ENCODE peak calls at places on chromosomes 3 and 15, in nine cellular contexts. J, X, K, Q, Y, H, R, T and W are unnamed samples.

GRCh38 chr3:196472286-196472685 is 31.3 kb downstream of the RNF168 start:
- DNase-seq in T (no peak), Q (no peak), K (no peak), R (no peak), H (no peak), J (no peak), X (no peak), Y (no peak), W (no peak)

GRCh38 chr3:69925506-69925905 is 74.0 kb upstream of the SAMMSON start:
- DNase-seq in Q (no peak), T (no peak), R (peak; percentile 20), J (no peak), K (no peak), X (no peak), H (no peak), Y (no peak), W (no peak)

GRCh38 chr3:58217209-58217811 is 6.5 kb upstream of the DNASE1L3 start:
- DNase-seq in T (peak; percentile 79), J (peak; percentile 40), K (peak; percentile 75), X (peak; percentile 60), Y (peak; percentile 77), Q (peak; percentile 44), H (no peak), R (no peak), W (peak; percentile 64)

GRCh38 chr15:44676676-44677075 is 13.2 kb upstream of the SPG11 start:
- DNase-seq in Y (no peak), Q (no peak), R (no peak), T (no peak), X (no peak), K (no peak), J (no peak), H (no peak), W (no peak)

GRCh38 chr3:58254144-58254543 is 16.6 kb downstream of the ABHD6 start:
- DNase-seq in J (no peak), R (no peak), Q (no peak), X (no peak), H (no peak), T (no peak), Y (no peak), K (no peak), W (no peak)

GRCh38 chr15:90214553-90215205 is 13.5 kb downstream of the SEMA4B start:
- DNase-seq in H (no peak), X (no peak), T (no peak), K (peak; percentile 26), J (no peak), Y (no peak), R (no peak), Q (no peak), W (no peak)

GRCh38 chr3:188656196-188656982 is 502.4 kb downstream of the LPP start:
- DNase-seq in J (no peak), H (no peak), T (no peak), R (no peak), Q (no peak), Y (no peak), K (no peak), X (no peak), W (no peak)

GRCh38 chr3:114527036-114527644 is 233.3 kb downstream of the TIGIT start:
- DNase-seq in Q (no peak), H (no peak), X (no peak), K (no peak), J (no peak), T (no peak), R (no peak), Y (no peak), W (peak; percentile 25)

GRCh38 chr3:86785381-86785780 is 205.6 kb downstream of the VGLL3 start:
- DNase-seq in R (no peak), J (no peak), Y (no peak), T (no peak), X (no peak), Q (no peak), H (no peak), K (peak; percentile 16), W (no peak)

GRCh38 chr15:79168922-79169322 is 78.3 kb upstream of the RASGRF1 start:
- DNase-seq in R (no peak), X (no peak), T (no peak), Q (no peak), K (peak; percentile 80), Y (no peak), J (no peak), H (no peak), W (peak; percentile 15)

GRCh38 chr3:75951941-75952340 is 166.6 kb upstream of the ZNF717 start:
- DNase-seq in Q (no peak), R (no peak), K (no peak), Y (no peak), T (no peak), H (no peak), J (no peak), X (no peak), W (no peak)

GRCh38 chr3:57654214-57654613 is 38.7 kb downstream of the DENND6A start:
- DNase-seq in Y (no peak), J (no peak), H (no peak), R (no peak), Q (no peak), X (no peak), K (no peak), T (no peak), W (no peak)

GRCh38 chr15:49495993-49496747 is 73.1 kb downstream of the FGF7 start:
- DNase-seq in X (no peak), Q (no peak), J (no peak), R (peak; percentile 39), H (no peak), Y (no peak), K (no peak), T (no peak), W (no peak)

DNA sequence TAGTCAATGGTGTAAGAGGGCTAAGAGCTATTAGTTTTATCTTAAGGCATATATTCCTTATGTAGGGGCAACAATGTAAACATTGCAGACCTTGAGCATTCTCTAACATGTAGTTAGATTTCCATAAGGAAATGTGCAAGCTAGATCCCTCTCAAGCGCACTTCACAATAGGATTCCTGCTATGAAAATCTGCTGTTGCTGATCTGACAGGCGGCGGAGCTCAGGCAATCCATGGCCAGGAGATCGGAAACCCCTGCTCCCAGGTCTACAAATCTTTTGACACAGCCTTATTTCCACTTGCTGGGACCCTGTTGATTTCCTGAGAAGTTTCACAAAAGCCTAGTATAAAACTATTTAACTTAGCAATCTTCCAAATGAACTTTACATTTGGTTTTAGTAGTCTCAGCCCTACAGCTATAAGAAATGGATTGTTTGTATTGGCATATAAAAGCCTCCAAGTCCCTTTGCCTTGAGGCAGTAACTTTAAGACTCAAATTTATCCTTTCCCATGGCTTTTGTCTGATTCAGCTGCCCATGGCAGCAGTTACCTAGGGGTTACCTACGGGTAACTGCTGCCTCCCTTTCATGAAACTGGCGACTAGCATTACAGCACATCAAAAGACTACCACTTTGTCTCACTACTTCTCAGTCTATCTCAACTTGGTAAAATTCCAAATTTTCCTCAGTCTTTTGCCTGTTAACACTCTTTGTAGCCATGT is 22.7 kb downstream of the TRA2B start:
- DNase-seq in Q (no peak), K (no peak), T (no peak), X (no peak), Y (no peak), H (no peak), J (no peak), R (no peak), W (no peak)
- TF ChIP-seq CTCF in Q (no peak), K (no peak), T (no peak), X (no peak), Y (no peak), H (no peak), J (no peak), R (no peak), W (no peak)

DNA sequence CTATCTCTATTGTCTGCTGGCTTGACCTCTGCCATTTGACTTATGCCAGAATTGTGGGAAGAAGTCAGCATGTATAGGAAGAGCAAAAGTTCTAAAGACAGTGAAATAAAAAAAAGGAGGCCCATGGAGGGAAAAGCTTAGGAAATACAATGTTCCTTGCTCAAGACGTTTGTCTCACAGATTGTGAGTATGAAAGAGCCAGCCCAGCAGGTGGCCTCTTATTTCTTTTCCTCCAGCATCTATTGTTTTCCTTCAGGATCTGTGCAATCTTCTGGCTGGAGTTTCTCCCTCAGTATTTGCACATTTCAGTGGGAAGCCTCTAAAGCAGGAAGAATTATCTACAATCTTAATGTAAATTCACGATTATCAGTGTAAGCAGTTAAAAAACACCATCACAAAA is 43.7 kb downstream of the ZDHHC3 start:
- DNase-seq in K (no peak), H (no peak), Y (no peak), Q (no peak), X (no peak), R (no peak), T (no peak), J (no peak), W (no peak)
- TF ChIP-seq CTCF in K (no peak), H (no peak), Y (no peak), Q (no peak), X (no peak), R (no peak), T (no peak), J (no peak), W (no peak)

DNA sequence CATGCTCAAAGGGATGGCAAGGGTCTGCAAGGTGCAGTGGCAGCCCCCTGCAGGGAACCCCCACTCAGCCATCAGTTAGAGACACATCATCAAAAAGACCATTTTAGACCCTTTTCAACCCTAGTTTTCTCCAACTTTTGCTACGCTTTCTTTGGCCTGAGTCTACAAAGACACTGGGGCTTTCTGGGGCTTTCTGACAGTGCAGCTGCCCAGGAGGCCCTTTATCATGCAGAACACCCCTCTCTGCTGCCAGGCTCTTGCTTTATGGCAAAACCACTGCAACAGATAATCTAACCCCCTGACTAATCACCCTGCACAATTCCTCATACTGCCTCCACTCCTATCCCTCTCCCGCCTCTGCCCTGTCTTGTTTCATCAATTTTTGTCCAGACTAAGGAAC is 2.4 kb downstream of the NMNAT3 start:
- DNase-seq in R (no peak), T (no peak), X (no peak), Q (no peak), J (no peak), K (no peak), H (no peak), Y (no peak), W (no peak)
- TF ChIP-seq CTCF in R (no peak), T (no peak), X (no peak), Q (no peak), J (no peak), K (no peak), H (no peak), Y (no peak), W (no peak)

GRCh38 chr3:149902498-149903139 is 68.1 kb downstream of the PFN2 start:
- DNase-seq in K (no peak), J (no peak), T (no peak), R (no peak), Y (no peak), X (no peak), Q (no peak), H (no peak), W (no peak)
- TF ChIP-seq CTCF in K (no peak), J (no peak), T (peak; percentile 41), R (peak; percentile 8), Y (no peak), X (peak; percentile 24), Q (peak; percentile 46), H (no peak), W (peak; percentile 51)

DNA sequence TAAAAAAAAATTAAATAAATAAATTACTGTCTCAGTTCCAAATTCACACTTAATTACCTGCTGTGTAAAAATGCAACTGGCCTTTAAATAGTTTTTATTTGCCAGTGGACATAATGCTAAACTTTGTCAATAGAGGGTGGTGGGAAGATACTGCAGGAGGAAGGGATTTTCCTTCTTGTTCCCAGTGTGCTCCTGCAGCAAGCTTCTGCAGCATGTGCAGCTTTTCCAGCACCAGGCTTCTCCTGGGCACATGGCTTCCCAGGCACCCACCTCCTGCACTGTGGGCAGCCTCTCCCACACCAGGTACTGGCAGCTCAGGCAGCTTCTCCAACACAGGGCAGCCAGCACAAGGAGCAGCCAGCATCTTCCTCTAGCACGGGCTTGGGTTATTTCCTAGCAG is 29.6 kb upstream of the BBX start:
- DNase-seq in X (no peak), Y (no peak), R (no peak), H (no peak), Q (no peak), K (no peak), J (no peak), T (no peak), W (no peak)
- TF ChIP-seq CTCF in X (no peak), Y (no peak), R (no peak), H (no peak), Q (no peak), K (no peak), J (no peak), T (no peak), W (no peak)